ENCODE peak calls at places on chromosomes 11 and 22, in seven cellular contexts. T, O, N, G, P, J and S are unnamed samples.

GRCh38 chr22:27252282-27253049 is 549.1 kb downstream of the MN1 start:
- DNase-seq in O (peak), J (no peak), G (peak), T (no peak), P (peak), N (peak), S (no peak)

GRCh38 chr11:105181521-105181920 is 42.0 kb upstream of the CARD18 start:
- DNase-seq in J (peak), O (peak), T (no peak), G (no peak), N (no peak), P (no peak), S (no peak)

GRCh38 chr22:37491106-37491505 is 4.9 kb upstream of the MFNG start:
- DNase-seq in O (no peak), J (no peak), N (no peak), P (no peak), G (no peak), T (no peak), S (no peak)

GRCh38 chr11:69234740-69235710 is 58.9 kb upstream of the MYEOV start:
- DNase-seq in N (no peak), O (no peak), G (no peak), J (no peak), P (no peak), T (peak), S (no peak)

GRCh38 chr11:48037709-48038468 is 57.5 kb downstream of the PTPRJ start:
- DNase-seq in P (no peak), T (no peak), N (no peak), G (peak), J (no peak), O (no peak), S (no peak)

GRCh38 chr11:64469288-64469687 is 110.3 kb downstream of the RPS6KA4 start:
- DNase-seq in G (no peak), J (no peak), T (no peak), O (no peak), P (no peak), N (no peak), S (no peak)

GRCh38 chr11:94325681-94326080 is 21.3 kb downstream of the IZUMO1R start:
- DNase-seq in J (no peak), G (peak), T (peak), N (peak), O (peak), P (no peak), S (no peak)

GRCh38 chr11:61332266-61332822 is 561 bp downstream of the DDB1 start:
- DNase-seq in O (no peak), T (peak), P (no peak), N (peak), J (no peak), G (peak), S (no peak)

GRCh38 chr11:77113382-77114088 is 10.9 kb downstream of the OMP start:
- DNase-seq in O (no peak), G (peak), N (peak), J (no peak), T (no peak), P (no peak), S (no peak)

GRCh38 chr11:63999349-64000025 is 13.2 kb downstream of the OTUB1 start:
- DNase-seq in P (peak), T (peak), N (no peak), G (no peak), O (peak), J (no peak), S (peak)

GRCh38 chr11:11391169-11391568 is 38.1 kb upstream of the CSNK2A3 start:
- DNase-seq in J (no peak), N (no peak), G (no peak), O (no peak), T (no peak), P (no peak), S (no peak)

GRCh38 chr22:44931077-44931540 is 78.7 kb downstream of the PHF21B start:
- DNase-seq in P (peak), O (no peak), J (peak), G (no peak), N (no peak), T (no peak), S (no peak)